ENCODE peak calls at places on chromosome 16, in seven cellular contexts. One of them, this sample, is unnamed.

GRCh38 chr16:50396770-50397525 is 28.2 kb upstream of the BRD7 start:
- DNase-seq in K562: no peak
- DNase-seq in HepG2: no peak
- DNase-seq in SK-N-SH: no peak
- DNase-seq in H1: no peak
- DNase-seq in HCT116: peak; percentile 92
- DNase-seq in GM12878: no peak
- DNase-seq in this sample: no peak

GRCh38 chr16:3266873-3267537 is 10.6 kb upstream of the MEFV start:
- DNase-seq in K562: no peak
- DNase-seq in HepG2: peak; percentile 58
- DNase-seq in SK-N-SH: peak; percentile 67
- DNase-seq in H1: no peak
- DNase-seq in HCT116: peak; percentile 29
- DNase-seq in GM12878: no peak
- DNase-seq in this sample: peak; percentile 74

GRCh38 chr16:15915555-15916081 is 27.2 kb upstream of the CEP20 start:
- DNase-seq in K562: no peak
- DNase-seq in HepG2: no peak
- DNase-seq in SK-N-SH: no peak
- DNase-seq in H1: no peak
- DNase-seq in HCT116: no peak
- DNase-seq in GM12878: no peak
- DNase-seq in this sample: no peak

GRCh38 chr16:2388875-2389433 is 40.3 kb upstream of the CCNF start:
- DNase-seq in K562: no peak
- DNase-seq in HepG2: peak; percentile 68
- DNase-seq in SK-N-SH: no peak
- DNase-seq in H1: no peak
- DNase-seq in HCT116: no peak
- DNase-seq in GM12878: no peak
- DNase-seq in this sample: peak; percentile 96

GRCh38 chr16:54055864-54056263 is 230.7 kb downstream of the IRX3 start:
- DNase-seq in K562: no peak
- DNase-seq in HepG2: peak; percentile 70
- DNase-seq in SK-N-SH: no peak
- DNase-seq in H1: no peak
- DNase-seq in HCT116: peak; percentile 12
- DNase-seq in GM12878: no peak
- DNase-seq in this sample: no peak

GRCh38 chr16:5874899-5875298 is 777.3 kb upstream of the EEF2KMT start:
- DNase-seq in K562: no peak
- DNase-seq in HepG2: no peak
- DNase-seq in SK-N-SH: no peak
- DNase-seq in H1: no peak
- DNase-seq in HCT116: no peak
- DNase-seq in GM12878: no peak
- DNase-seq in this sample: no peak

GRCh38 chr16:69890114-69890890 is 60.8 kb upstream of the CLEC18A start:
- DNase-seq in K562: no peak
- DNase-seq in HepG2: no peak
- DNase-seq in SK-N-SH: peak; percentile 67
- DNase-seq in H1: no peak
- DNase-seq in HCT116: no peak
- DNase-seq in GM12878: no peak
- DNase-seq in this sample: no peak

GRCh38 chr16:787978-788398 is at the start of gene RPUSD1:
- DNase-seq in K562: no peak
- DNase-seq in HepG2: no peak
- DNase-seq in SK-N-SH: no peak
- DNase-seq in H1: no peak
- DNase-seq in HCT116: no peak
- DNase-seq in GM12878: no peak
- DNase-seq in this sample: no peak

GRCh38 chr16:57801856-57802634 is at the start of gene KIFC3:
- DNase-seq in K562: peak; percentile 94
- DNase-seq in HepG2: peak; percentile 79
- DNase-seq in SK-N-SH: peak; percentile 93
- DNase-seq in H1: no peak
- DNase-seq in HCT116: no peak
- DNase-seq in GM12878: no peak
- DNase-seq in this sample: no peak

GRCh38 chr16:81686391-81687182 is 92.5 kb upstream of the PLCG2 start:
- DNase-seq in K562: no peak
- DNase-seq in HepG2: no peak
- DNase-seq in SK-N-SH: no peak
- DNase-seq in H1: no peak
- DNase-seq in HCT116: no peak
- DNase-seq in GM12878: no peak
- DNase-seq in this sample: no peak

GRCh38 chr16:89583197-89583894 is 7.8 kb downstream of the CPNE7 start:
- DNase-seq in K562: no peak
- DNase-seq in HepG2: no peak
- DNase-seq in SK-N-SH: no peak
- DNase-seq in H1: no peak
- DNase-seq in HCT116: no peak
- DNase-seq in GM12878: no peak
- DNase-seq in this sample: no peak

GRCh38 chr16:56617212-56618085 is 8.1 kb upstream of the MT1E start:
- DNase-seq in K562: no peak
- DNase-seq in HepG2: no peak
- DNase-seq in SK-N-SH: no peak
- DNase-seq in H1: no peak
- DNase-seq in HCT116: no peak
- DNase-seq in GM12878: no peak
- DNase-seq in this sample: no peak

GRCh38 chr16:87076950-87077749 is 240.0 kb downstream of the C16orf95 start:
- DNase-seq in K562: peak; percentile 56
- DNase-seq in HepG2: peak; percentile 63
- DNase-seq in SK-N-SH: peak; percentile 38
- DNase-seq in H1: peak; percentile 65
- DNase-seq in HCT116: peak; percentile 94
- DNase-seq in GM12878: no peak
- DNase-seq in this sample: no peak

GRCh38 chr16:51465026-51465425 is 314.0 kb upstream of the SALL1 start:
- DNase-seq in K562: no peak
- DNase-seq in HepG2: no peak
- DNase-seq in SK-N-SH: no peak
- DNase-seq in H1: no peak
- DNase-seq in HCT116: no peak
- DNase-seq in GM12878: no peak
- DNase-seq in this sample: no peak

GRCh38 chr16:56944954-56945839 is 13.3 kb downstream of the HERPUD1 start:
- DNase-seq in K562: no peak
- DNase-seq in HepG2: no peak
- DNase-seq in SK-N-SH: no peak
- DNase-seq in H1: no peak
- DNase-seq in HCT116: no peak
- DNase-seq in GM12878: peak; percentile 61
- DNase-seq in this sample: peak; percentile 65

GRCh38 chr16:676565-677297 is 1.3 kb downstream of the RHBDL1 start:
- DNase-seq in K562: no peak
- DNase-seq in HepG2: no peak
- DNase-seq in SK-N-SH: no peak
- DNase-seq in H1: no peak
- DNase-seq in HCT116: no peak
- DNase-seq in GM12878: no peak
- DNase-seq in this sample: no peak

GRCh38 chr16:89565506-89566372 is 5.3 kb downstream of the RPL13 start:
- DNase-seq in K562: peak; percentile 59
- DNase-seq in HepG2: peak; percentile 57
- DNase-seq in SK-N-SH: peak; percentile 84
- DNase-seq in H1: no peak
- DNase-seq in HCT116: peak; percentile 69
- DNase-seq in GM12878: no peak
- DNase-seq in this sample: peak; percentile 81

DNA sequence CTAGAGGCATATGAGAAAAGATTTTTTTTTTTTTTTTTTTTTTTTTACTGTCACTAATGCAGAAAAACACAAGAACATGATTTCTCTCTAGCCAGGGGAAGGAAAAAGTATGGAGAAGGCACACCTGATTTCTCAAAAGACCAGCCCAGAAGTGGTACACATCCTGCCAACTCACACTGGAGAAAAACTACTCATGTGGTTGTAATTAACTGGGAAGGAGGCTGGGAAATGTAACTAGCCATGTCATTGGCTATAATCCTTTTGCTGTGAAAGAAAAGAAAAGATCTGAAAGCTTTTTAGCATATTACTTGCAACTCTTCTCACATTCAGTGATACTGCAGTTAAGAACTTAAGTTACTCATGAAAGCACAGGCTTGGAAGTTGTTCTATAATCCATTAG is 195.9 kb upstream of the PMFBP1 start:
- DNase-seq in K562: no peak
- DNase-seq in HepG2: no peak
- DNase-seq in SK-N-SH: no peak
- DNase-seq in H1: no peak
- DNase-seq in HCT116: no peak
- DNase-seq in GM12878: no peak
- DNase-seq in this sample: no peak
- TF ChIP-seq JUND in K562: no peak
- TF ChIP-seq JUND in HepG2: no peak
- TF ChIP-seq JUND in SK-N-SH: no peak
- TF ChIP-seq JUND in H1: no peak
- TF ChIP-seq JUND in HCT116: no peak
- TF ChIP-seq JUND in GM12878: no peak
- TF ChIP-seq JUND in this sample: no peak

DNA sequence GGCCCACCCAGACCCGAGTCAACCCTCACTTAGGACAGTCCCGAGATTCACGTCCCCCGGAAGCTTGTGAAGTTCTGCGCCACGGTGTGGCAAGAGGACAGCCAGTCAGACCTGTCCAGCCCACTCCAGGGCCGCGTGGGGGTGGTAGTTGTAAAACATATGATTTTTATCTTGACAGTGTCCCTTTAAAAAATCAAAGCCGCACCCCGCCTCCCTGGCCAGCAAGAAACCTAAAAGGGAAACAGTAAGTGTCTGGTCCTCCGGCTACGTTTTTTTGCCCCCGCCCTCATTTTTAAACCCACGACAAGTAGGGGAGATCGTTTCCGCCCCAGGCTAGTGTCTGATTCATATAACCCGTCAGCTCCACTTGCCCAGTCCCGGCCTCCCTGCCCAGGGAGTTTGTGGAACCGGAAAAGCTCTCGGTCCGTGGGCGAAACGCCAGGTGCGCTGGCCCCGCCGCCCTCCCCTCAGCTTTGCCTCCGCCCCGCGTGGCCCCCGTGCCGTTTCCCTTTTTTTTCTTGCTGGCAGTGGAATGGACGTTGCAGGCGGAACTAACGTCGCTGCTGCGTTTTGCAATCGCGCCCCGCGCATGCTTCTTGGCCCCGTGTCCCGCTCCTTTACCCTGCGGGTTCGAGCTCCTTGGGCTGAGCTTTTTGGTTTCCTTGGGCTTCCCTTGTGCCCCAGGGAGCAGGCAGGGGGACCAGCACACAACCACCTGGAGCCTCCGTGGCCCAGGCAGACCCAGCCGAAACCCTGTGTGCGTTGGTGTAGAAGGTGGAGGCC is 13.3 kb upstream of the NUDT16L1 start:
- DNase-seq in K562: no peak
- DNase-seq in HepG2: no peak
- DNase-seq in SK-N-SH: no peak
- DNase-seq in H1: no peak
- DNase-seq in HCT116: no peak
- DNase-seq in GM12878: no peak
- DNase-seq in this sample: peak; percentile 75
- TF ChIP-seq JUND in K562: no peak
- TF ChIP-seq JUND in HepG2: no peak
- TF ChIP-seq JUND in SK-N-SH: no peak
- TF ChIP-seq JUND in H1: no peak
- TF ChIP-seq JUND in HCT116: no peak
- TF ChIP-seq JUND in GM12878: no peak
- TF ChIP-seq JUND in this sample: peak; percentile 17

GRCh38 chr16:80171746-80172145 is 369.0 kb upstream of the DYNLRB2 start:
- DNase-seq in K562: no peak
- DNase-seq in HepG2: no peak
- DNase-seq in SK-N-SH: no peak
- DNase-seq in H1: no peak
- DNase-seq in HCT116: no peak
- DNase-seq in GM12878: no peak
- DNase-seq in this sample: no peak
- TF ChIP-seq JUND in K562: no peak
- TF ChIP-seq JUND in HepG2: no peak
- TF ChIP-seq JUND in SK-N-SH: no peak
- TF ChIP-seq JUND in H1: no peak
- TF ChIP-seq JUND in HCT116: no peak
- TF ChIP-seq JUND in GM12878: no peak
- TF ChIP-seq JUND in this sample: no peak

GRCh38 chr16:8733849-8734540 is 59.6 kb downstream of the ABAT start:
- DNase-seq in K562: no peak
- DNase-seq in HepG2: no peak
- DNase-seq in SK-N-SH: no peak
- DNase-seq in H1: no peak
- DNase-seq in HCT116: no peak
- DNase-seq in GM12878: no peak
- DNase-seq in this sample: no peak

GRCh38 chr16:8739989-8740704 is 57.3 kb downstream of the TMEM186 start:
- DNase-seq in K562: no peak
- DNase-seq in HepG2: no peak
- DNase-seq in SK-N-SH: no peak
- DNase-seq in H1: no peak
- DNase-seq in HCT116: no peak
- DNase-seq in GM12878: no peak
- DNase-seq in this sample: no peak

GRCh38 chr16:8735574-8735973 is 61.2 kb downstream of the ABAT start:
- DNase-seq in K562: no peak
- DNase-seq in HepG2: no peak
- DNase-seq in SK-N-SH: peak; percentile 42
- DNase-seq in H1: no peak
- DNase-seq in HCT116: no peak
- DNase-seq in GM12878: no peak
- DNase-seq in this sample: no peak

GRCh38 chr16:8739151-8739550 is 58.3 kb downstream of the TMEM186 start:
- DNase-seq in K562: no peak
- DNase-seq in HepG2: no peak
- DNase-seq in SK-N-SH: no peak
- DNase-seq in H1: no peak
- DNase-seq in HCT116: no peak
- DNase-seq in GM12878: no peak
- DNase-seq in this sample: no peak

DNA sequence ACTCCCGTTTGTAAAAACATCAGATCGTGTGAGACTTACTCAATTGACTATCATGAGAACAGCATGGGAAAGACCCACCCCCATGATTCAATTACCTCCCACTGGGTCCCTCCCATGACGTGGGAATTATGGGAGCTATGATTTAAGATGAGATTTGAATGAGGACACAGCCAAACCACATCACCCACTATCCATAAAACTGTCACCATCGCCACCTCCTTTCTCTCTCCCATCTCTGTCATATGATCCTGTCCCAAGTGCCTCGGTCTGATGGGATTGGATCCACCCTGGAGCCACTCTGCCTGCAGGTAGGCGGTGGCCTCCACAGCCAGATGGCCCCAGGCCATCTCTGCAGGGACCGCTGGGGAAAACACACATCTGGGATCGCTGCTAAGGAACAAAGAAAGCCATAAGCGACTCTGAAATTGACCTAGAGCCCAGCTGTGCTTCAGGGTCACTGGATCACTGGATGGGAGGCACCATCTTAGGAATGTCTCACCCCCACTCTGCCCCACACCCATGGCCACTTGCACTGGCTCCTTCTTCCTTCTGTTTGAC is 61.2 kb downstream of the TMEM186 start:
- DNase-seq in K562: no peak
- DNase-seq in HepG2: no peak
- DNase-seq in SK-N-SH: no peak
- DNase-seq in H1: no peak
- DNase-seq in HCT116: no peak
- DNase-seq in GM12878: no peak
- DNase-seq in this sample: no peak
- TF ChIP-seq JUND in K562: no peak
- TF ChIP-seq JUND in HepG2: no peak
- TF ChIP-seq JUND in SK-N-SH: no peak
- TF ChIP-seq JUND in H1: no peak
- TF ChIP-seq JUND in HCT116: no peak
- TF ChIP-seq JUND in GM12878: no peak
- TF ChIP-seq JUND in this sample: no peak

This sample was measured in T47D.